ENCODE peak calls at places on chromosome 16, in five cellular contexts. J, K, M, Y and S are unnamed samples.
A peak's percentile ranks its signal among the peaks of the same experiment; 100 is the strongest.

GRCh38 chr16:84955427-84955826 is 55.9 kb downstream of the ZDHHC7 start:
- DNase-seq in J (no peak), K (no peak), M (no peak), Y (no peak), S (no peak)

GRCh38 chr16:813204-813915 is 12.8 kb upstream of the GNG13 start:
- DNase-seq in J (no peak), K (peak; percentile 30), M (no peak), Y (no peak), S (peak; percentile 33)

GRCh38 chr16:11354733-11355574 is 9.7 kb downstream of the RMI2 start:
- DNase-seq in J (peak; percentile 13), K (peak; percentile 87), M (no peak), Y (no peak), S (peak; percentile 81)

GRCh38 chr16:30761427-30761927 is 385 bp downstream of the CFAP119 start:
- DNase-seq in J (no peak), K (peak; percentile 49), M (no peak), Y (peak; percentile 19), S (no peak)

GRCh38 chr16:13911871-13912270 is 8.1 kb upstream of the ERCC4 start:
- DNase-seq in J (no peak), K (no peak), M (no peak), Y (no peak), S (no peak)

GRCh38 chr16:31861415-31861814 is 12.2 kb upstream of the ZNF267 start:
- DNase-seq in J (no peak), K (no peak), M (no peak), Y (no peak), S (peak; percentile 52)

GRCh38 chr16:49622084-49622390 is 233.9 kb downstream of the ZNF423 start:
- DNase-seq in J (no peak), K (no peak), M (no peak), Y (no peak), S (no peak)

GRCh38 chr16:64397945-64398508 is 723.8 kb downstream of the CDH11 start:
- DNase-seq in J (peak; percentile 22), K (no peak), M (no peak), Y (no peak), S (no peak)

GRCh38 chr16:82456683-82457082 is 170.1 kb upstream of the CDH13 start:
- DNase-seq in J (peak; percentile 3), K (peak; percentile 30), M (no peak), Y (peak; percentile 27), S (peak; percentile 4)

GRCh38 chr16:81997738-81998137 is 13.5 kb downstream of the SDR42E1 start:
- DNase-seq in J (peak; percentile 95), K (no peak), M (no peak), Y (peak; percentile 44), S (no peak)